ENCODE peak calls at places on chromosomes 11 and 22, in five cellular contexts. R, U, Z, I and F are unnamed samples.

GRCh38 chr11:65911682-65912568 is 6.9 kb downstream of the C11orf68 start:
- DNase-seq in R (peak; percentile 79), U (no peak), Z (peak; percentile 87), I (peak; percentile 73), F (peak; percentile 87)

GRCh38 chr22:46471901-46472721 is 65.3 kb downstream of the CELSR1 start:
- DNase-seq in R (no peak), U (no peak), Z (no peak), I (no peak), F (no peak)

GRCh38 chr11:111938687-111939160 is 1.6 kb downstream of the DIXDC1 start:
- DNase-seq in R (peak; percentile 67), U (no peak), Z (peak; percentile 63), I (no peak), F (peak; percentile 77)

GRCh38 chr11:69663326-69663725 is 11.8 kb downstream of the LTO1 start:
- DNase-seq in R (no peak), U (no peak), Z (no peak), I (no peak), F (no peak)

GRCh38 chr22:45828836-45829235 is 148.1 kb downstream of the WNT7B start:
- DNase-seq in R (no peak), U (no peak), Z (peak; percentile 13), I (no peak), F (no peak)

GRCh38 chr11:119536801-119537200 is 113.8 kb upstream of the THY1 start:
- DNase-seq in R (no peak), U (no peak), Z (no peak), I (no peak), F (peak; percentile 30)

GRCh38 chr11:57800444-57801184 is 39.0 kb downstream of the CTNND1 start:
- DNase-seq in R (peak; percentile 51), U (peak; percentile 64), Z (peak; percentile 74), I (no peak), F (peak; percentile 97)

GRCh38 chr11:120492486-120492885 is 19.1 kb upstream of the GRIK4 start:
- DNase-seq in R (no peak), U (no peak), Z (no peak), I (no peak), F (no peak)

GRCh38 chr22:48921411-48921903 is 906.2 kb downstream of the BRD1 start:
- DNase-seq in R (no peak), U (no peak), Z (no peak), I (no peak), F (no peak)

GRCh38 chr11:13440100-13440855 is 22.7 kb downstream of the BTBD10 start:
- DNase-seq in R (no peak), U (no peak), Z (peak; percentile 97), I (no peak), F (peak; percentile 46)

GRCh38 chr11:119377961-119378667 is 3.4 kb downstream of the USP2 start:
- DNase-seq in R (no peak), U (no peak), Z (no peak), I (no peak), F (peak; percentile 96)

GRCh38 chr22:31544481-31545480 is 48.4 kb downstream of the SFI1 start:
- DNase-seq in R (no peak), U (no peak), Z (peak; percentile 16), I (no peak), F (no peak)

GRCh38 chr22:35160268-35160667 is 94.3 kb downstream of the ISX start:
- DNase-seq in R (no peak), U (no peak), Z (no peak), I (no peak), F (no peak)

GRCh38 chr11:13772223-13773046 is 104.0 kb downstream of the FAR1 start:
- DNase-seq in R (no peak), U (peak; percentile 71), Z (peak; percentile 62), I (peak; percentile 55), F (peak; percentile 87)

GRCh38 chr11:67303989-67304411 is 670 bp downstream of the SSH3 start:
- DNase-seq in R (peak; percentile 38), U (no peak), Z (no peak), I (peak; percentile 64), F (peak; percentile 70)

GRCh38 chr22:27754247-27754887 is 47.2 kb downstream of the MN1 start:
- DNase-seq in R (no peak), U (no peak), Z (no peak), I (no peak), F (no peak)

GRCh38 chr22:27295071-27295470 is 506.5 kb downstream of the MN1 start:
- DNase-seq in R (no peak), U (no peak), Z (no peak), I (no peak), F (no peak)

GRCh38 chr11:60360621-60361020 is 17.7 kb upstream of the MS4A7 start:
- DNase-seq in R (no peak), U (no peak), Z (no peak), I (no peak), F (peak; percentile 10)

GRCh38 chr11:60265373-60266214 is 14.9 kb upstream of the MS4A4A start:
- DNase-seq in R (no peak), U (peak; percentile 54), Z (peak; percentile 7), I (no peak), F (peak; percentile 62)

GRCh38 chr11:104625246-104625645 is 273.0 kb downstream of the CASP12 start:
- DNase-seq in R (no peak), U (no peak), Z (peak; percentile 41), I (no peak), F (no peak)

GRCh38 chr22:40499187-40499753 is 128.9 kb downstream of the SGSM3 start:
- DNase-seq in R (no peak), U (no peak), Z (peak; percentile 99), I (no peak), F (peak; percentile 79)

GRCh38 chr22:36612458-36612857 is 83.5 kb upstream of the EIF3D start:
- DNase-seq in R (no peak), U (no peak), Z (peak; percentile 41), I (no peak), F (no peak)

GRCh38 chr11:68048681-68049508 is 10.1 kb downstream of the TCIRG1 start:
- DNase-seq in R (peak; percentile 30), U (no peak), Z (no peak), I (no peak), F (no peak)

GRCh38 chr11:284081-285020 is 4.6 kb upstream of the PGGHG start:
- DNase-seq in R (peak; percentile 34), U (no peak), Z (no peak), I (peak; percentile 45), F (no peak)

GRCh38 chr11:9823439-9823838 is 159.6 kb downstream of the SWAP70 start:
- DNase-seq in R (no peak), U (no peak), Z (peak; percentile 34), I (no peak), F (no peak)

GRCh38 chr11:86176165-86176884 is 68.2 kb upstream of the EED start:
- DNase-seq in R (no peak), U (no peak), Z (peak; percentile 52), I (no peak), F (no peak)

GRCh38 chr11:23797624-23798419 is 699.0 kb upstream of the LUZP2 start:
- DNase-seq in R (no peak), U (no peak), Z (no peak), I (no peak), F (no peak)

GRCh38 chr11:17333799-17334586 is 17.6 kb upstream of the NCR3LG1 start:
- DNase-seq in R (no peak), U (no peak), Z (no peak), I (no peak), F (no peak)

GRCh38 chr11:69834811-69835800 is 15.9 kb upstream of the FGF3 start:
- DNase-seq in R (peak; percentile 51), U (no peak), Z (no peak), I (no peak), F (no peak)

GRCh38 chr11:3795131-3796092 is 1.9 kb downstream of the NUP98 start:
- DNase-seq in R (no peak), U (no peak), Z (no peak), I (no peak), F (no peak)

GRCh38 chr11:3796796-3797328 is 492 bp downstream of the NUP98 start:
- DNase-seq in R (no peak), U (no peak), Z (no peak), I (no peak), F (no peak)

GRCh38 chr11:3799143-3799542 is 1.8 kb upstream of the NUP98 start:
- DNase-seq in R (no peak), U (no peak), Z (no peak), I (no peak), F (no peak)

GRCh38 chr11:3796346-3796745 is 1.0 kb downstream of the NUP98 start:
- DNase-seq in R (no peak), U (no peak), Z (no peak), I (no peak), F (no peak)

GRCh38 chr11:3797329-3798090 is at the start of gene NUP98:
- DNase-seq in R (peak; percentile 100), U (peak; percentile 99), Z (peak; percentile 100), I (peak; percentile 99), F (peak; percentile 100)
- H4K8ac ChIP-seq in R (no peak within 1 kb of the TSS), U (no peak within 1 kb of the TSS), Z (peak within 1 kb of the TSS; percentile 99), I (peak within 1 kb of the TSS; percentile 96), F (peak within 1 kb of the TSS; percentile 82)

GRCh38 chr22:22397292-22397870 is 111.2 kb downstream of the ZNF280B start:
- DNase-seq in R (no peak), U (no peak), Z (no peak), I (no peak), F (peak; percentile 34)
- H3K27ac ChIP-seq in R (no peak overlapping the region), U (no peak overlapping the region), Z (no peak overlapping the region), I (no peak overlapping the region), F (no peak overlapping the region)

GRCh38 chr11:102346456-102346747 is 612 bp upstream of the BIRC2 start:
- DNase-seq in R (no peak), U (no peak), Z (peak; percentile 79), I (no peak), F (no peak)
- H4K8ac ChIP-seq in R (no peak overlapping the region), U (no peak overlapping the region), Z (peak overlapping the region; percentile 99), I (peak overlapping the region; percentile 96), F (no peak overlapping the region)

DNA sequence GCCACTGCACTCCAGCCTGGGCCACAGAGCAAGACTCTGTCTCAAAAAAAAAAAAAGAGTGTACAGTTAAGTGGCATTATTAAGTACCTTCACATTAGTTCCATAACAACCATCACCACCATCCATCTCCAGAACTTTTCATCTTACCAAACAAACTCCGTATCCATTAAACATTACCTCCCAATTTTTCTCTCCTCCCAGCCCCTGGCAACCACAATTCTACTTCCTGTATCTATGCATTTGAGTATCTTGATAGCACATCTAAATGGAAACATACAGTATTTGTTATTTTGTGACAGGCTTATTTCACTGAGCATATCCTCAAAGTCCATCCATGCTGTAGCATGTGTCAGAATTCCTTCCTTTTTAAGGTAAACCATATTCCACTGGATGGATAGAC is 46.8 kb downstream of the DGCR2 start:
- DNase-seq in R (no peak), U (no peak), Z (no peak), I (no peak), F (no peak)
- H3K27ac ChIP-seq in R (no peak overlapping the region), U (no peak overlapping the region), Z (no peak overlapping the region), I (no peak overlapping the region), F (no peak overlapping the region)

GRCh38 chr11:122882189-122882808 is at the start of gene JHY:
- DNase-seq in R (no peak), U (no peak), Z (no peak), I (no peak), F (no peak)
- H4K8ac ChIP-seq in R (no peak within 1 kb of the TSS), U (no peak within 1 kb of the TSS), Z (peak within 1 kb of the TSS; percentile 61), I (no peak within 1 kb of the TSS), F (peak within 1 kb of the TSS; percentile 95)